ENCODE peak calls at places on chromosomes 2 and 18, in five cellular contexts. One of them, this sample, is unnamed.

GRCh38 chr2:45670646-45671045 is 19.2 kb downstream of the PRKCE start:
- DNase-seq in GM12878: no peak
- DNase-seq in A549: no peak
- DNase-seq in HepG2: no peak
- DNase-seq in K562: no peak
- DNase-seq in this sample: no peak

GRCh38 chr2:112749755-112750559 is 14.5 kb downstream of the CKAP2L start:
- DNase-seq in GM12878: no peak
- DNase-seq in A549: peak
- DNase-seq in HepG2: peak
- DNase-seq in K562: peak
- DNase-seq in this sample: peak

GRCh38 chr2:28981016-28981441 is at the start of gene TOGARAM2:
- DNase-seq in GM12878: no peak
- DNase-seq in A549: no peak
- DNase-seq in HepG2: peak
- DNase-seq in K562: no peak
- DNase-seq in this sample: no peak

GRCh38 chr2:48633143-48633542 is 15.5 kb downstream of the GTF2A1L start:
- DNase-seq in GM12878: no peak
- DNase-seq in A549: no peak
- DNase-seq in HepG2: no peak
- DNase-seq in K562: peak
- DNase-seq in this sample: no peak

GRCh38 chr2:188456114-188456909 is 164.6 kb downstream of the GULP1 start:
- DNase-seq in GM12878: no peak
- DNase-seq in A549: no peak
- DNase-seq in HepG2: no peak
- DNase-seq in K562: peak
- DNase-seq in this sample: peak

GRCh38 chr2:28108143-28108542 is 217.6 kb downstream of the BABAM2 start:
- DNase-seq in GM12878: no peak
- DNase-seq in A549: no peak
- DNase-seq in HepG2: no peak
- DNase-seq in K562: no peak
- DNase-seq in this sample: no peak

GRCh38 chr2:80499095-80499494 is 194.5 kb upstream of the LRRTM1 start:
- DNase-seq in GM12878: no peak
- DNase-seq in A549: peak
- DNase-seq in HepG2: peak
- DNase-seq in K562: peak
- DNase-seq in this sample: peak

GRCh38 chr18:63762518-63762917 is 12.7 kb upstream of the SERPINB7 start:
- DNase-seq in GM12878: no peak
- DNase-seq in A549: no peak
- DNase-seq in HepG2: no peak
- DNase-seq in K562: no peak
- DNase-seq in this sample: no peak

GRCh38 chr2:47653909-47654789 is 128.8 kb upstream of the MSH6 start:
- DNase-seq in GM12878: no peak
- DNase-seq in A549: peak
- DNase-seq in HepG2: peak
- DNase-seq in K562: peak
- DNase-seq in this sample: peak

GRCh38 chr2:226798422-226799210 is 1.0 kb downstream of the IRS1 start:
- DNase-seq in GM12878: no peak
- DNase-seq in A549: peak
- DNase-seq in HepG2: no peak
- DNase-seq in K562: no peak
- DNase-seq in this sample: peak

GRCh38 chr2:42934568-42935258 is 142.3 kb upstream of the HAAO start:
- DNase-seq in GM12878: no peak
- DNase-seq in A549: no peak
- DNase-seq in HepG2: peak
- DNase-seq in K562: peak
- DNase-seq in this sample: no peak

GRCh38 chr2:171959998-171960397 is 37.7 kb downstream of the HAT1 start:
- DNase-seq in GM12878: no peak
- DNase-seq in A549: no peak
- DNase-seq in HepG2: no peak
- DNase-seq in K562: no peak
- DNase-seq in this sample: no peak

GRCh38 chr2:173149491-173149890 is 73.8 kb downstream of the MAP3K20 start:
- DNase-seq in GM12878: peak
- DNase-seq in A549: no peak
- DNase-seq in HepG2: no peak
- DNase-seq in K562: no peak
- DNase-seq in this sample: no peak

GRCh38 chr2:136141510-136142154 is 23.7 kb upstream of the CXCR4 start:
- DNase-seq in GM12878: no peak
- DNase-seq in A549: no peak
- DNase-seq in HepG2: no peak
- DNase-seq in K562: peak
- DNase-seq in this sample: no peak

GRCh38 chr2:46416280-46416679 is 63.1 kb upstream of the TMEM247 start:
- DNase-seq in GM12878: no peak
- DNase-seq in A549: no peak
- DNase-seq in HepG2: no peak
- DNase-seq in K562: no peak
- DNase-seq in this sample: no peak

GRCh38 chr2:181615086-181615635 is 41.7 kb downstream of the CERKL start:
- DNase-seq in GM12878: no peak
- DNase-seq in A549: no peak
- DNase-seq in HepG2: no peak
- DNase-seq in K562: no peak
- DNase-seq in this sample: no peak

GRCh38 chr2:241254904-241255351 is 60.5 kb downstream of the HDLBP start:
- DNase-seq in GM12878: no peak
- DNase-seq in A549: no peak
- DNase-seq in HepG2: no peak
- DNase-seq in K562: no peak
- DNase-seq in this sample: no peak

GRCh38 chr18:50313031-50313607 is 25.6 kb upstream of the CXXC1 start:
- DNase-seq in GM12878: peak
- DNase-seq in A549: no peak
- DNase-seq in HepG2: no peak
- DNase-seq in K562: no peak
- DNase-seq in this sample: no peak

GRCh38 chr18:60549338-60549960 is 176.9 kb upstream of the MC4R start:
- DNase-seq in GM12878: no peak
- DNase-seq in A549: peak
- DNase-seq in HepG2: peak
- DNase-seq in K562: peak
- DNase-seq in this sample: peak

GRCh38 chr2:168573128-168573903 is 117.2 kb downstream of the CERS6 start:
- DNase-seq in GM12878: no peak
- DNase-seq in A549: no peak
- DNase-seq in HepG2: no peak
- DNase-seq in K562: peak
- DNase-seq in this sample: no peak

GRCh38 chr2:31402388-31402787 is 12.2 kb downstream of the XDH start:
- DNase-seq in GM12878: no peak
- DNase-seq in A549: no peak
- DNase-seq in HepG2: no peak
- DNase-seq in K562: no peak
- DNase-seq in this sample: no peak

GRCh38 chr18:70425236-70425635 is 136.4 kb downstream of the SOCS6 start:
- DNase-seq in GM12878: no peak
- DNase-seq in A549: no peak
- DNase-seq in HepG2: no peak
- DNase-seq in K562: no peak
- DNase-seq in this sample: no peak

GRCh38 chr2:182144780-182145170 is 159.1 kb downstream of the PPP1R1C start:
- DNase-seq in GM12878: no peak
- DNase-seq in A549: no peak
- DNase-seq in HepG2: no peak
- DNase-seq in K562: no peak
- DNase-seq in this sample: no peak

GRCh38 chr2:241563571-241563980 is 5.0 kb downstream of the BOK start:
- DNase-seq in GM12878: no peak
- DNase-seq in A549: no peak
- DNase-seq in HepG2: no peak
- DNase-seq in K562: no peak
- DNase-seq in this sample: no peak

GRCh38 chr2:10404324-10405143 is 43.6 kb downstream of the ODC1 start:
- DNase-seq in GM12878: no peak
- DNase-seq in A549: no peak
- DNase-seq in HepG2: no peak
- DNase-seq in K562: no peak
- DNase-seq in this sample: no peak

GRCh38 chr2:133955174-133955573 is 298.7 kb upstream of the MGAT5 start:
- DNase-seq in GM12878: no peak
- DNase-seq in A549: no peak
- DNase-seq in HepG2: no peak
- DNase-seq in K562: peak
- DNase-seq in this sample: no peak

GRCh38 chr2:28613616-28614501 is 118.0 kb downstream of the PLB1 start:
- DNase-seq in GM12878: no peak
- DNase-seq in A549: no peak
- DNase-seq in HepG2: peak
- DNase-seq in K562: no peak
- DNase-seq in this sample: no peak

GRCh38 chr2:64488050-64488974 is 34.4 kb downstream of the LGALSL start:
- DNase-seq in GM12878: peak
- DNase-seq in A549: peak
- DNase-seq in HepG2: peak
- DNase-seq in K562: peak
- DNase-seq in this sample: peak

GRCh38 chr2:68119504-68119903 is 38.2 kb upstream of the PNO1 start:
- DNase-seq in GM12878: no peak
- DNase-seq in A549: no peak
- DNase-seq in HepG2: no peak
- DNase-seq in K562: no peak
- DNase-seq in this sample: no peak
- TF ChIP-seq JUNB in GM12878: no peak
- TF ChIP-seq JUNB in A549: no peak
- TF ChIP-seq JUNB in HepG2: no peak
- TF ChIP-seq JUNB in K562: no peak
- TF ChIP-seq JUNB in this sample: no peak

GRCh38 chr2:105005601-105006000 is 32.3 kb upstream of the MRPS9 start:
- DNase-seq in GM12878: no peak
- DNase-seq in A549: no peak
- DNase-seq in HepG2: no peak
- DNase-seq in K562: no peak
- DNase-seq in this sample: no peak
- TF ChIP-seq JUNB in GM12878: no peak
- TF ChIP-seq JUNB in A549: no peak
- TF ChIP-seq JUNB in HepG2: no peak
- TF ChIP-seq JUNB in K562: no peak
- TF ChIP-seq JUNB in this sample: no peak

DNA sequence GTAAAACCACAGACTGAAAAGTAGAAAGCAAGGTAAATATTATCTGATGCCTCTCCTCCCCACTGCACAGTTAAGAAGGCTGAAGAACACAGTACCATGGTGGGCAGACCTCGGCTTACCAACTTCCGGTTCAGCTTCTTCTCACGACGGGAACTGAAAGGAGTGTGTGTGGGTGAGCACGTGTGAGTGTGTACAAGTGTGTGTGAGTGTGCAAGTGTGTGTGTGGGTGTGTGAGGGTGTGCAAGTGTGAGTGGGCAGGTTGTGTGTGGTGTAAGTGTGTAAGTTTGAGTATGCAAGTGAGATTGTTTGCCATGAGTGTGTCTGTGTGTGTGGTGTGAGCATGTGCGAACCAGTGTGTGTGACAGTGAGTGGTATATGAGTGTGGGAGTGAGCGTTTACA is 103.5 kb downstream of the ADD2 start:
- DNase-seq in GM12878: no peak
- DNase-seq in A549: no peak
- DNase-seq in HepG2: no peak
- DNase-seq in K562: no peak
- DNase-seq in this sample: no peak
- TF ChIP-seq JUNB in GM12878: no peak
- TF ChIP-seq JUNB in A549: no peak
- TF ChIP-seq JUNB in HepG2: no peak
- TF ChIP-seq JUNB in K562: no peak
- TF ChIP-seq JUNB in this sample: no peak

GRCh38 chr2:232363784-232364615 is 14.6 kb upstream of the ALPP start:
- DNase-seq in GM12878: peak
- DNase-seq in A549: no peak
- DNase-seq in HepG2: no peak
- DNase-seq in K562: no peak
- DNase-seq in this sample: no peak
- TF ChIP-seq JUNB in GM12878: no peak
- TF ChIP-seq JUNB in A549: no peak
- TF ChIP-seq JUNB in HepG2: no peak
- TF ChIP-seq JUNB in K562: no peak
- TF ChIP-seq JUNB in this sample: no peak

GRCh38 chr2:158825021-158825420 is 29.9 kb downstream of the DAPL1 start:
- DNase-seq in GM12878: no peak
- DNase-seq in A549: no peak
- DNase-seq in HepG2: no peak
- DNase-seq in K562: no peak
- DNase-seq in this sample: no peak
- TF ChIP-seq JUNB in GM12878: no peak
- TF ChIP-seq JUNB in A549: no peak
- TF ChIP-seq JUNB in HepG2: no peak
- TF ChIP-seq JUNB in K562: no peak
- TF ChIP-seq JUNB in this sample: no peak

DNA sequence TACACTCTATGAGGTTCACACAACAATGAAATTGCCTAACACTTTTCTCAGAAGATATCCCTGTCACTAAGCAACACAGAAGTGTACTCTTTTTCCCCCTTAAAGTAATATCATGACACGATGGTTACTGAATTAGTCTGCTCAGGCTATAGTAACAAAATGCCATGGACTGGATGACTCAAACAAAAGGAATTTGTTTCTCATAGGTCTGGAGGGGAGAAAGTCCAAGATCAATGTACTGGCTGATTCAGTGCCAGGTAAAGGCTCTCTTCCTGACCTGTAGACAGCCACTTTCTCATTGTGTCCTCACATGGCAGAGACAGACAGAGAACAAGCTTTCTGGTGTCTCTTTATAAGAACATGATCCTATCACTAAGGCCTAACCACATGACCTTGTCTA is 211.9 kb downstream of the RBM43 start:
- DNase-seq in GM12878: no peak
- DNase-seq in A549: peak
- DNase-seq in HepG2: peak
- DNase-seq in K562: no peak
- DNase-seq in this sample: no peak
- TF ChIP-seq JUNB in GM12878: no peak
- TF ChIP-seq JUNB in A549: no peak
- TF ChIP-seq JUNB in HepG2: no peak
- TF ChIP-seq JUNB in K562: no peak
- TF ChIP-seq JUNB in this sample: no peak

DNA sequence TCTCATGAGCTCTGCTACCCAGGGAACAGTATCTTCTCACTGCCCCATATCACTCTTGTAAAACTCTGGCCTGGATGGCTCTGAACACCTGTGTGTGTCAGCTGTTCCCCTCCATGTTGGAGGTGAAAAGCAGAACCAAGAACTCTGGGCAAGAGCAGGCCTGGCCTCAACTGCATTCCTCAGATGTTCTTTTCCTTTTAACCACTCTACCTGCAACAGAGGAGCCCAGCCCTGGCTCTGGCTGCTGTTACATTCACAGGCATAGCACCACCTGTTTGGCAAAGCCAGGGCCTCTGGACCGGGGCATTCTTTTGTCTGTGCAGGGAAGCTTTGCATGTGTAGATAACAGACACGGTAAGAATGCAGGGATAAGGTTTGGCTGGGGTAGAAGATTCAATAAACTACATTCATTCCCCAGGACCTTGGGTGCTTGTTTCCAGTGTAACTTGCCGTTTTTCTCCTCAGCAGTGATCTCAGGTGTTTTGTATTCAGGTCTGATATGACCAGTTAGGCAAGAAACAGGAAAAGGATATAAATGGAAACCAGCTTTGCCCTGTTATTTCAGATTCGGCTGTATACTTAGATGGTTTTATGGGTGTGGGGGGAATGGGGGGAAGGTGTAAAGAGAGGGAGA is 95.1 kb downstream of the SPTBN1 start:
- DNase-seq in GM12878: no peak
- DNase-seq in A549: no peak
- DNase-seq in HepG2: no peak
- DNase-seq in K562: no peak
- DNase-seq in this sample: peak
- TF ChIP-seq JUNB in GM12878: no peak
- TF ChIP-seq JUNB in A549: no peak
- TF ChIP-seq JUNB in HepG2: no peak
- TF ChIP-seq JUNB in K562: no peak
- TF ChIP-seq JUNB in this sample: no peak